ENCODE peak calls at places on chromosomes 12 and 14, in nine cellular contexts. N is stimulated activated CD4-positive, alpha-beta T cell treated with anti-CD3 and anti-CD28 coated beads, Interleukin-4, amount 100 ng/mL, for 4 hours; I is SK-MEL-5; T is fibroblast of mammary gland; S is NCI-H2081; K is GM23338; Y is AG08395; P is SHP77; Q is astrocyte of the cerebellum. V is an unnamed sample.

GRCh38 chr14:67515386-67516079 is 17.6 kb upstream of the PLEKHH1 start:
- DNase-seq in N (no peak), I (no peak), T (no peak), S (peak; percentile 44), K (peak; percentile 64), Y (no peak), P (no peak), Q (no peak), V (no peak)

GRCh38 chr12:115838952-115839351 is 438.5 kb downstream of the MED13L start:
- DNase-seq in N (no peak), I (no peak), T (no peak), S (no peak), K (no peak), Y (no peak), P (no peak), Q (no peak), V (no peak)

GRCh38 chr14:91873476-91874265 is 6.3 kb upstream of the TC2N start:
- DNase-seq in N (peak; percentile 60), I (no peak), T (peak; percentile 42), S (peak; percentile 21), K (no peak), Y (no peak), P (no peak), Q (no peak), V (no peak)

GRCh38 chr12:46387697-46388096 is 15.1 kb upstream of the SLC38A2 start:
- DNase-seq in N (no peak), I (no peak), T (no peak), S (no peak), K (peak; percentile 12), Y (no peak), P (no peak), Q (no peak), V (no peak)

GRCh38 chr14:64928239-64929002 is 14.1 kb downstream of the GPX2 start:
- DNase-seq in N (no peak), I (no peak), T (no peak), S (no peak), K (no peak), Y (no peak), P (no peak), Q (no peak), V (no peak)

GRCh38 chr12:3085341-3086125 is 8.4 kb downstream of the TSPAN9 start:
- DNase-seq in N (no peak), I (no peak), T (no peak), S (no peak), K (no peak), Y (no peak), P (no peak), Q (no peak), V (no peak)

GRCh38 chr12:103161582-103161981 is 204.1 kb downstream of the ASCL1 start:
- DNase-seq in N (no peak), I (no peak), T (no peak), S (no peak), K (no peak), Y (no peak), P (no peak), Q (no peak), V (no peak)

GRCh38 chr12:110639336-110640178 is 25.6 kb downstream of the TCTN1 start:
- DNase-seq in N (no peak), I (peak; percentile 49), T (peak; percentile 74), S (no peak), K (no peak), Y (peak; percentile 44), P (no peak), Q (peak; percentile 34), V (peak; percentile 13)

GRCh38 chr12:1594045-1594294 is 411 bp downstream of the FBXL14 start:
- DNase-seq in N (no peak), I (peak; percentile 59), T (no peak), S (peak; percentile 66), K (peak; percentile 75), Y (no peak), P (peak; percentile 21), Q (no peak), V (no peak)

GRCh38 chr12:63792333-63792732 is 12.6 kb downstream of the RXYLT1 start:
- DNase-seq in N (no peak), I (no peak), T (no peak), S (peak; percentile 96), K (no peak), Y (no peak), P (peak; percentile 3), Q (no peak), V (no peak)

GRCh38 chr12:121060149-121061001 is 21.3 kb upstream of the OASL start:
- DNase-seq in N (peak; percentile 55), I (peak; percentile 85), T (peak; percentile 48), S (peak; percentile 9), K (peak; percentile 96), Y (peak; percentile 64), P (peak; percentile 78), Q (no peak), V (peak; percentile 20)

GRCh38 chr14:100888789-100889315 is 14.7 kb downstream of the RTL1 start:
- DNase-seq in N (no peak), I (no peak), T (no peak), S (peak; percentile 21), K (no peak), Y (no peak), P (no peak), Q (no peak), V (no peak)

GRCh38 chr14:100621806-100622205 is 34.6 kb upstream of the BEGAIN start:
- DNase-seq in N (no peak), I (no peak), T (no peak), S (no peak), K (peak; percentile 56), Y (no peak), P (no peak), Q (no peak), V (no peak)

GRCh38 chr12:131825146-131825892 is 2.9 kb upstream of the MMP17 start:
- DNase-seq in N (no peak), I (no peak), T (peak; percentile 43), S (no peak), K (no peak), Y (peak; percentile 65), P (no peak), Q (peak; percentile 59), V (no peak)

GRCh38 chr14:55843718-55844403 is 263.9 kb downstream of the KTN1 start:
- DNase-seq in N (no peak), I (no peak), T (peak; percentile 26), S (no peak), K (no peak), Y (no peak), P (no peak), Q (no peak), V (no peak)

GRCh38 chr12:112303004-112303403 is 79.2 kb downstream of the HECTD4 start:
- DNase-seq in N (peak; percentile 46), I (no peak), T (peak; percentile 80), S (no peak), K (no peak), Y (peak; percentile 46), P (no peak), Q (peak; percentile 44), V (no peak)

GRCh38 chr12:116690016-116690709 is 47.7 kb downstream of the SPRING1 start:
- DNase-seq in N (no peak), I (no peak), T (no peak), S (no peak), K (no peak), Y (no peak), P (no peak), Q (no peak), V (no peak)

GRCh38 chr14:74546416-74546815 is 52.9 kb downstream of the ISCA2 start:
- DNase-seq in N (no peak), I (no peak), T (no peak), S (no peak), K (no peak), Y (no peak), P (no peak), Q (no peak), V (no peak)

GRCh38 chr14:73758392-73759182 is 44.4 kb upstream of the PNMA1 start:
- DNase-seq in N (peak; percentile 71), I (peak; percentile 61), T (peak; percentile 58), S (peak; percentile 75), K (peak; percentile 90), Y (no peak), P (peak; percentile 77), Q (no peak), V (no peak)

GRCh38 chr12:75913502-75914110 is 118.0 kb downstream of the PHLDA1 start:
- DNase-seq in N (peak; percentile 53), I (no peak), T (no peak), S (peak; percentile 28), K (no peak), Y (no peak), P (peak; percentile 8), Q (no peak), V (no peak)

GRCh38 chr14:43183916-43184315 is 1323.2 kb downstream of the FSCB start:
- DNase-seq in N (no peak), I (no peak), T (no peak), S (no peak), K (no peak), Y (no peak), P (no peak), Q (no peak), V (no peak)

GRCh38 chr14:38079268-38079667 is 128.4 kb upstream of the SSTR1 start:
- DNase-seq in N (no peak), I (no peak), T (peak; percentile 46), S (no peak), K (no peak), Y (peak; percentile 45), P (no peak), Q (no peak), V (no peak)

GRCh38 chr12:123471374-123472068 is 13.6 kb downstream of the SNRNP35 start:
- DNase-seq in N (no peak), I (no peak), T (peak; percentile 90), S (no peak), K (no peak), Y (peak; percentile 74), P (no peak), Q (peak; percentile 18), V (no peak)

GRCh38 chr12:2058837-2059236 is 6.0 kb downstream of the CACNA1C start:
- DNase-seq in N (no peak), I (no peak), T (no peak), S (no peak), K (peak; percentile 46), Y (no peak), P (no peak), Q (no peak), V (no peak)

V was measured in brain pericyte.